ENCODE peak calls at places on chromosomes 5 and 9, in eight cellular contexts. V, E, M, H, Z, O, B and T are unnamed samples.
A peak's percentile ranks its signal among the peaks of the same experiment; 100 is the strongest.

GRCh38 chr5:76787237-76787636 is 31.6 kb upstream of the F2RL1 start:
- DNase-seq in V (no peak), E (peak; percentile 37), M (peak; percentile 78), H (peak; percentile 63), Z (peak; percentile 30), O (peak; percentile 29), B (no peak), T (no peak)

GRCh38 chr5:168110384-168110783 is 181.1 kb upstream of the WWC1 start:
- DNase-seq in V (no peak), E (no peak), M (no peak), H (no peak), Z (no peak), O (no peak), B (no peak), T (no peak)

GRCh38 chr9:128271512-128271911 is 4.3 kb downstream of the GOLGA2 start:
- DNase-seq in V (no peak), E (no peak), M (no peak), H (peak; percentile 31), Z (no peak), O (no peak), B (no peak), T (no peak)

GRCh38 chr9:99015448-99015847 is 71.7 kb downstream of the COL15A1 start:
- DNase-seq in V (no peak), E (no peak), M (no peak), H (no peak), Z (no peak), O (no peak), B (no peak), T (no peak)

GRCh38 chr5:170178814-170179213 is 54.0 kb upstream of the C5orf58 start:
- DNase-seq in V (no peak), E (no peak), M (no peak), H (no peak), Z (no peak), O (no peak), B (no peak), T (peak; percentile 39)

GRCh38 chr9:104934686-104935413 is 6.9 kb upstream of the ABCA1 start:
- DNase-seq in V (no peak), E (no peak), M (no peak), H (no peak), Z (no peak), O (no peak), B (no peak), T (no peak)

GRCh38 chr5:128630078-128630575 is 92.1 kb upstream of the FBN2 start:
- DNase-seq in V (no peak), E (no peak), M (no peak), H (no peak), Z (no peak), O (no peak), B (no peak), T (no peak)

GRCh38 chr5:172904643-172905345 is 54.4 kb upstream of the RPL26L1 start:
- DNase-seq in V (peak; percentile 89), E (peak; percentile 70), M (peak; percentile 90), H (peak; percentile 97), Z (peak; percentile 79), O (peak; percentile 97), B (peak; percentile 77), T (peak; percentile 89)

GRCh38 chr9:35691325-35691631 is 1.6 kb upstream of the TPM2 start:
- DNase-seq in V (no peak), E (no peak), M (no peak), H (peak; percentile 7), Z (no peak), O (no peak), B (no peak), T (no peak)

GRCh38 chr9:97853056-97853843 is at the start of gene FOXE1:
- DNase-seq in V (no peak), E (no peak), M (no peak), H (no peak), Z (no peak), O (no peak), B (no peak), T (peak; percentile 78)

GRCh38 chr5:94433393-94434149 is 184.8 kb downstream of the KIAA0825 start:
- DNase-seq in V (no peak), E (no peak), M (no peak), H (peak; percentile 68), Z (no peak), O (no peak), B (no peak), T (no peak)

GRCh38 chr9:106775960-106776359 is 87.0 kb upstream of the ZNF462 start:
- DNase-seq in V (no peak), E (no peak), M (no peak), H (peak; percentile 81), Z (no peak), O (no peak), B (no peak), T (no peak)

GRCh38 chr5:83899351-83899970 is 178.8 kb upstream of the HAPLN1 start:
- DNase-seq in V (no peak), E (no peak), M (no peak), H (no peak), Z (no peak), O (no peak), B (no peak), T (no peak)

GRCh38 chr5:77844408-77845272 is 68.5 kb upstream of the TBCA start:
- DNase-seq in V (no peak), E (peak; percentile 20), M (no peak), H (no peak), Z (no peak), O (no peak), B (no peak), T (no peak)

GRCh38 chr5:120298981-120299380 is 165.1 kb upstream of the PRR16 start:
- DNase-seq in V (no peak), E (no peak), M (no peak), H (no peak), Z (no peak), O (no peak), B (no peak), T (no peak)

GRCh38 chr9:105138306-105138801 is 106.1 kb upstream of the SLC44A1 start:
- DNase-seq in V (no peak), E (no peak), M (peak; percentile 55), H (no peak), Z (no peak), O (peak; percentile 37), B (peak; percentile 41), T (no peak)

GRCh38 chr5:81779125-81779934 is 28.4 kb upstream of the SSBP2 start:
- DNase-seq in V (peak; percentile 68), E (peak; percentile 60), M (no peak), H (peak; percentile 15), Z (peak; percentile 28), O (peak; percentile 74), B (peak; percentile 67), T (no peak)

GRCh38 chr9:98801562-98801961 is 5.2 kb upstream of the ANKS6 start:
- DNase-seq in V (no peak), E (no peak), M (no peak), H (no peak), Z (no peak), O (no peak), B (no peak), T (no peak)

DNA sequence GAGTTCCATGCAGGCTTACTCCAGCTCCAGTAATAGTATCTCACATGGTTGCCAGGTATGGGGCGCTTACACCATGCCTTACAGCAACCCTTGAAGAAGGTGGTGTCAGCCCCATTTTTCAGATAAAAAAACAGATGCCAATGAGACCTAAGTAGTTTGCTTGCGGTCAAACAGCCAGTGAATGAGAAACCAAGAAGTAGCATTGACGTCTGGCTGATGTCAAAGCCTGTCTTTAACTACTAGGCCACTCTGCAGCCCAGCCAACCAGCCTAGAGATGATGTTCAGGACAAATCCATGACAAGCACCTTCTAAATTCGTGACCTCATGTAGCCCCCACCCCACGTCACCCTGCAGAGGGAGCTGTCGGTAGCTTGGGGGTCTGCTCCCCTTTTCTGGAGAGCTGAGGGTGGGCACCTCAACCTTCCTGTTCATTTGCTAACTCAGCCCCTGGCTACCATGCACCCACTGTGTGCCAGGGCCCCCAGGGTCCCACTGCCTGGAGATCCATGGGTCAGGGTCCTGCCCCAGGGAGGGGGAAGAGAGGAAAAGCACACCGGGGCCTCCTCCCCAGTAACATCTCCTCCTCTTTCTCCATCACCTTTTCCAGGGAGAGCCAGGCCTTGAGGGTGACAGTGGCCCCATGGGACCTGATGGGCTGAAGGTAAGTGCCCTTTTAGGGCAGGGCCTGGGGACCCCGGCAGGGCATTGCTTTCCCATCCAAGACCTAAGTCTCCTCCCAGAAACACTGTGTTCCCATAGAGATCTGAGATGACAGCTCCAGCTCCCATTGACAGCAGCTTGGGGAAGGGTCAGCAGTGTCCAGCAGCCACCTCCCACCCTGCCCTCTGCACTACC is 52.5 kb upstream of the ORM1 start:
- DNase-seq in V (no peak), E (no peak), M (no peak), H (no peak), Z (no peak), O (no peak), B (no peak), T (no peak)
- H3K4me1 ChIP-seq in V (no peaks in the 10 kb centered on the region), E (peaks cover 10% of the 10 kb centered on the region), M (no peaks in the 10 kb centered on the region), H (no peaks in the 10 kb centered on the region), Z (no peaks in the 10 kb centered on the region), O (no peaks in the 10 kb centered on the region), B (no peaks in the 10 kb centered on the region), T (no peaks in the 10 kb centered on the region)

DNA sequence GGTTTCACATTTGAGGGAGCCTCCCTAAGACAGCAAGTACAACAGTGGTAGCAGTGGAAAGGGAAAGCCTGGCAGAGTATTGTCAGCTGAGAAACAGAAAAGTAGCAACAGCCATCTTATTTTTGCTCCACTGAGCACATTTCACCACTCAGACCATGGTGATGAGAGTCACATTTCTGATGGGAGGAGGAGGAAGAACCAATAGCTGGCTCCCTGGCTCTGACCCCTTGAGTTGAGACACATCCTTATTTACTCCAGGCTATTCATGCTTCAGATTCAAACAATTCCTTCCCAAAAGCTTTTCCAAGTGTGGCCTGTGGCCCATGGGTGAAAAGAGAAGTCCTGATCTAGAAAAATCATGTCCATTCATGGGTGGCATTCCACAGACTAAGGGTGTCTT is 236.3 kb downstream of the ARHGAP26 start:
- DNase-seq in V (no peak), E (no peak), M (no peak), H (no peak), Z (no peak), O (no peak), B (no peak), T (no peak)
- H3K27ac ChIP-seq in V (no peak overlapping the region), E (peak overlapping the region; percentile 32), M (no peak overlapping the region), H (no peak overlapping the region), Z (peak overlapping the region; percentile 33), O (no peak overlapping the region), B (peak overlapping the region; percentile 41), T (peak overlapping the region; percentile 12)

DNA sequence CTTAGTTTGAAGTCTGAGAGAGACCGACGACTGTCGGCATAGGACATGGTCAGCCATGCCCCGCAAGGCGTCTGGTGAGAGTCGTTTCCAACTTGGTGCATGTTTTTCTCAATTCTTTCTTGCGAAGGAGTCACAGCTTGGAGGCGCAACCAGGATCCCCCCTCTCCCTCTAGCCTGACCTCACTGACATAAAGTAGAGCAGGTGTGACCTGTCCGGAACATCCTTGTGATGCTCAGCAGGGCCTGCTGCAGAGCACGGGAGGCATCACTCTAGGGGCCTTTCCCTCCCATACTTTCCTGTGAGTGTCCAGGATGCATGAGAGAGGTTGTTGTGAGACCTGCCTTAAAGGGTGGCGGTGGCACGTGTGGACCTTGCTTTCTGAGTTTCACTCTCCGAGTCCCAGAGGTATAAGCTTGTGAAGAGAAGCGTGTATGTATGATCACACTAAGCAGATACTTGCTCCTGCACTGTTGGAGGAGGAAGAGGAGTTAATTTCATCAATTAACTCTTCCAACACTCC is 5.0 kb downstream of the TENT4A start:
- DNase-seq in V (peak; percentile 19), E (no peak), M (no peak), H (no peak), Z (no peak), O (peak; percentile 7), B (no peak), T (no peak)
- H3K4me1 ChIP-seq in V (peaks cover 60% of the 10 kb centered on the region), E (peaks cover 83% of the 10 kb centered on the region), M (peaks cover 27% of the 10 kb centered on the region), H (peaks cover 32% of the 10 kb centered on the region), Z (peaks cover 63% of the 10 kb centered on the region), O (no peaks in the 10 kb centered on the region), B (peaks cover 76% of the 10 kb centered on the region), T (peaks cover 79% of the 10 kb centered on the region)

GRCh38 chr5:150541895-150542294 is 34.0 kb downstream of the NDST1 start:
- DNase-seq in V (no peak), E (no peak), M (no peak), H (peak; percentile 56), Z (no peak), O (no peak), B (no peak), T (no peak)
- H3K27ac ChIP-seq in V (peak overlapping the region; percentile 81), E (peak overlapping the region; percentile 63), M (peak overlapping the region; percentile 94), H (peak overlapping the region; percentile 44), Z (peak overlapping the region; percentile 88), O (peak overlapping the region; percentile 84), B (peak overlapping the region; percentile 96), T (peak overlapping the region; percentile 64)